ENCODE peak calls at places on chromosomes 6 and 20, in nine cellular contexts. B is stimulated activated naive CD4-positive, alpha-beta T cell; U is neural progenitor cell; Y is Peyer's patch; F is ACHN; R is left ventricle myocardium superior; S is ovary; M is stimulated activated naive CD8-positive, alpha-beta T cell treated with anti-CD3 and anti-CD28 coated beads, Interleukin-15, amount 100 ng/mL, for 72 hours; L is psoas muscle. V is an unnamed sample.

GRCh38 chr6:166599158-166599557 is 12.7 kb upstream of the RAMACL start:
- DNase-seq in B (no peak), U (no peak), Y (no peak), F (no peak), R (no peak), S (no peak), M (no peak), L (no peak), V (no peak)

GRCh38 chr20:63132131-63132714 is 83.7 kb downstream of the YTHDF1 start:
- DNase-seq in B (no peak), U (no peak), Y (no peak), F (no peak), R (no peak), S (no peak), M (no peak), L (peak), V (no peak)

GRCh38 chr6:129517288-129517687 is 192.7 kb downstream of the ARHGAP18 start:
- DNase-seq in B (no peak), U (no peak), Y (no peak), F (no peak), R (no peak), S (no peak), M (no peak), L (no peak), V (no peak)

GRCh38 chr6:116410945-116411623 is 40.3 kb downstream of the DSE start:
- DNase-seq in B (no peak), U (no peak), Y (no peak), F (peak), R (peak), S (no peak), M (no peak), L (peak), V (no peak)

GRCh38 chr6:145850671-145851070 is 36.1 kb upstream of the FBXO30 start:
- DNase-seq in B (no peak), U (no peak), Y (no peak), F (no peak), R (no peak), S (no peak), M (no peak), L (no peak), V (no peak)

GRCh38 chr20:58019027-58019849 is 209.2 kb downstream of the ANKRD60 start:
- DNase-seq in B (no peak), U (no peak), Y (no peak), F (no peak), R (no peak), S (no peak), M (no peak), L (no peak), V (no peak)

GRCh38 chr6:129733290-129733689 is 23.3 kb upstream of the ARHGAP18 start:
- DNase-seq in B (no peak), U (no peak), Y (no peak), F (no peak), R (no peak), S (no peak), M (no peak), L (no peak), V (no peak)

GRCh38 chr6:132764370-132764769 is 6.7 kb upstream of the VNN2 start:
- DNase-seq in B (no peak), U (peak), Y (no peak), F (peak), R (peak), S (no peak), M (no peak), L (no peak), V (no peak)

GRCh38 chr20:63361507-63362425 is 617 bp upstream of the CHRNA4 start:
- DNase-seq in B (no peak), U (peak), Y (no peak), F (no peak), R (peak), S (no peak), M (peak), L (no peak), V (peak)

GRCh38 chr20:44959082-44959895 is 908 bp downstream of the TOMM34 start:
- DNase-seq in B (no peak), U (peak), Y (peak), F (peak), R (no peak), S (no peak), M (peak), L (no peak), V (peak)

GRCh38 chr20:1401431-1401907 is 8.6 kb upstream of the FKBP1A start:
- DNase-seq in B (no peak), U (no peak), Y (no peak), F (no peak), R (no peak), S (no peak), M (no peak), L (no peak), V (no peak)

GRCh38 chr20:34271961-34272360 is 30.7 kb downstream of the ASIP start:
- DNase-seq in B (no peak), U (no peak), Y (no peak), F (peak), R (no peak), S (no peak), M (no peak), L (no peak), V (no peak)

GRCh38 chr6:51459958-51460357 is 627.5 kb downstream of the PKHD1 start:
- DNase-seq in B (no peak), U (no peak), Y (no peak), F (no peak), R (no peak), S (no peak), M (no peak), L (no peak), V (no peak)

GRCh38 chr20:1509237-1509636 is 18.0 kb upstream of the SIRPB2 start:
- DNase-seq in B (no peak), U (peak), Y (peak), F (peak), R (no peak), S (no peak), M (peak), L (no peak), V (peak)

GRCh38 chr6:149925974-149926777 is 3.3 kb upstream of the RAET1G start:
- DNase-seq in B (peak), U (peak), Y (peak), F (peak), R (peak), S (peak), M (peak), L (peak), V (peak)

GRCh38 chr20:50535162-50535561 is 25.0 kb downstream of the PTPN1 start:
- DNase-seq in B (no peak), U (no peak), Y (no peak), F (no peak), R (no peak), S (no peak), M (no peak), L (no peak), V (no peak)

GRCh38 chr6:39057251-39058155 is 8.9 kb downstream of the GLP1R start:
- DNase-seq in B (no peak), U (no peak), Y (no peak), F (no peak), R (no peak), S (no peak), M (no peak), L (no peak), V (no peak)

GRCh38 chr20:53940356-53940694 is 130.1 kb downstream of the BCAS1 start:
- DNase-seq in B (no peak), U (no peak), Y (no peak), F (no peak), R (no peak), S (no peak), M (no peak), L (no peak), V (no peak)

GRCh38 chr6:167714166-167714565 is 112.5 kb upstream of the AFDN start:
- DNase-seq in B (no peak), U (no peak), Y (peak), F (no peak), R (no peak), S (no peak), M (no peak), L (no peak), V (no peak)

GRCh38 chr6:65787787-65788186 is 80.8 kb upstream of the EYS start:
- DNase-seq in B (no peak), U (no peak), Y (no peak), F (no peak), R (no peak), S (no peak), M (no peak), L (no peak), V (no peak)

GRCh38 chr6:109705258-109705657 is 14.2 kb downstream of the FIG4 start:
- DNase-seq in B (peak), U (peak), Y (peak), F (peak), R (peak), S (peak), M (peak), L (peak), V (peak)

GRCh38 chr20:35772563-35773058 is 796 bp downstream of the PHF20 start:
- DNase-seq in B (no peak), U (peak), Y (no peak), F (no peak), R (no peak), S (no peak), M (no peak), L (no peak), V (no peak)

GRCh38 chr6:52588087-52588709 is 11.3 kb upstream of the TRAM2 start:
- DNase-seq in B (no peak), U (no peak), Y (no peak), F (no peak), R (no peak), S (no peak), M (no peak), L (no peak), V (no peak)

GRCh38 chr6:81450180-81450579 is 302.3 kb downstream of the TENT5A start:
- DNase-seq in B (no peak), U (no peak), Y (peak), F (no peak), R (no peak), S (no peak), M (no peak), L (no peak), V (no peak)

GRCh38 chr6:139962663-139963314 is 588.3 kb upstream of the CITED2 start:
- DNase-seq in B (no peak), U (no peak), Y (no peak), F (no peak), R (no peak), S (no peak), M (no peak), L (no peak), V (no peak)

GRCh38 chr6:154229796-154230195 is 126.8 kb downstream of the IPCEF1 start:
- DNase-seq in B (no peak), U (no peak), Y (no peak), F (no peak), R (no peak), S (no peak), M (no peak), L (no peak), V (peak)

GRCh38 chr20:49766979-49767419 is 45.6 kb upstream of the SLC9A8 start:
- DNase-seq in B (no peak), U (no peak), Y (no peak), F (no peak), R (no peak), S (no peak), M (no peak), L (no peak), V (no peak)

GRCh38 chr20:35891375-35891774 is 62.9 kb downstream of the SCAND1 start:
- DNase-seq in B (no peak), U (no peak), Y (no peak), F (no peak), R (no peak), S (no peak), M (no peak), L (no peak), V (no peak)

GRCh38 chr20:57900226-57900905 is 190.6 kb upstream of the PMEPA1 start:
- DNase-seq in B (no peak), U (no peak), Y (no peak), F (no peak), R (no peak), S (no peak), M (no peak), L (no peak), V (no peak)

GRCh38 chr6:53426544-53427270 is 78.0 kb upstream of the ELOVL5 start:
- DNase-seq in B (no peak), U (no peak), Y (no peak), F (no peak), R (no peak), S (no peak), M (peak), L (no peak), V (no peak)

GRCh38 chr20:54161008-54161820 is 12.6 kb downstream of the CYP24A1 start:
- DNase-seq in B (no peak), U (no peak), Y (no peak), F (no peak), R (no peak), S (no peak), M (no peak), L (no peak), V (no peak)

GRCh38 chr6:52815167-52816092 is 11.8 kb upstream of the GSTA1 start:
- DNase-seq in B (no peak), U (peak), Y (peak), F (peak), R (no peak), S (peak), M (peak), L (no peak), V (peak)

GRCh38 chr20:48066256-48066655 is 281.0 kb upstream of the SULF2 start:
- DNase-seq in B (no peak), U (no peak), Y (no peak), F (no peak), R (no peak), S (no peak), M (no peak), L (no peak), V (no peak)

GRCh38 chr6:154569136-154569862 is 58.8 kb upstream of the CNKSR3 start:
- DNase-seq in B (no peak), U (no peak), Y (peak), F (no peak), R (no peak), S (no peak), M (no peak), L (no peak), V (no peak)